ENCODE peak calls at places on chromosome 5, in six cellular contexts. N is uterus, E is glutamatergic neuron, I is mammary epithelial cell, P is pancreas, R is esophagus muscularis mucosa. W is an unnamed sample.

GRCh38 chr5:44332360-44332971 is 56.8 kb downstream of the FGF10 start:
- DNase-seq in R (no peak), N (no peak), I (peak; percentile 32), P (no peak), E (no peak), W (peak; percentile 18)

GRCh38 chr5:81989204-81989603 is 17.4 kb downstream of the ATG10 start:
- DNase-seq in I (no peak), P (no peak), E (no peak), N (no peak), R (no peak), W (no peak)

GRCh38 chr5:170307575-170308465 is 10.2 kb upstream of the LCP2 start:
- DNase-seq in N (peak; percentile 87), I (peak; percentile 92), P (peak; percentile 18), E (no peak), R (peak; percentile 98), W (no peak)

GRCh38 chr5:77885501-77885900 is 109.4 kb upstream of the TBCA start:
- DNase-seq in N (no peak), I (no peak), P (no peak), E (no peak), R (no peak), W (no peak)

GRCh38 chr5:180785151-180785781 is 17.3 kb downstream of the MGAT1 start:
- DNase-seq in N (no peak), E (no peak), I (no peak), R (peak; percentile 92), P (no peak), W (no peak)

GRCh38 chr5:178793156-178793555 is 62.7 kb upstream of the ZNF354A start:
- DNase-seq in I (peak; percentile 36), E (peak; percentile 67), N (no peak), R (no peak), P (no peak), W (no peak)

GRCh38 chr5:141821430-141821925 is 56.7 kb downstream of the PCDH1 start:
- DNase-seq in N (no peak), R (no peak), I (peak; percentile 75), E (no peak), P (no peak), W (no peak)

GRCh38 chr5:135491552-135492318 is 39.6 kb upstream of the TIFAB start:
- DNase-seq in I (peak; percentile 84), E (peak; percentile 62), R (no peak), N (no peak), P (no peak), W (no peak)

GRCh38 chr5:122726990-122727616 is 47.8 kb upstream of the SNX2 start:
- DNase-seq in I (peak; percentile 69), R (no peak), P (no peak), E (no peak), N (no peak), W (peak; percentile 27)

GRCh38 chr5:172739385-172739784 is 31.6 kb downstream of the DUSP1 start:
- DNase-seq in E (no peak), R (no peak), N (no peak), P (no peak), I (no peak), W (no peak)

GRCh38 chr5:136028782-136029742 is at the start of gene TGFBI:
- DNase-seq in P (peak; percentile 50), E (peak; percentile 72), I (peak; percentile 68), R (no peak), N (peak; percentile 70), W (peak; percentile 41)

GRCh38 chr5:66655395-66656324 is 59.5 kb downstream of the MAST4 start:
- DNase-seq in I (peak; percentile 28), R (no peak), P (no peak), N (no peak), E (no peak), W (no peak)

GRCh38 chr5:135456238-135457099 is 4.3 kb upstream of the TIFAB start:
- DNase-seq in E (no peak), I (peak; percentile 91), R (no peak), P (no peak), N (no peak), W (peak; percentile 46)

DNA sequence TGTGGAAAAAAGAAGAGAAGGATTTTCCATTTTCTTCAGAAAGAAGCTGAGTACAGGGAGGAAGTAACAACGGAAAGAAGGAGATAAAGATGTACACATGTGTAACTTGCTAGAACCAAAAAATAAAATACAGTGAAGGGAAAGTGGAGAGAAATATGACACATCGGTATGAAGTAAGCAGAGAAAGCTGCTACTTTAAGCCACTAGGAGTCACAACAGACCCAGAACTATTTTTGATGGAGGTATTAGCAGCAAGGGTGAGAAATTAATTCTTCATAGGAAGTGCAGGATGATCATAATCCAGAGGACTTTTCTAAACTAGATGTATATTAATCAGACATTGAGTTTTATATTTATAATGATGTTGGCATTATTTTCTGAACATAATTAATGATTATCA is 88.5 kb downstream of the FAM174A start:
- DNase-seq in N (no peak), R (no peak), I (peak; percentile 24), E (no peak), P (no peak), W (peak; percentile 21)
- TF ChIP-seq CTCF in N (peak; percentile 21), R (peak; percentile 14), I (peak; percentile 68), E (no peak), P (no peak), W (peak; percentile 43)

GRCh38 chr5:137612576-137612975 is 113.5 kb upstream of the SPOCK1 start:
- DNase-seq in I (no peak), R (no peak), E (no peak), P (no peak), N (no peak), W (no peak)

GRCh38 chr5:137611011-137611580 is 112.0 kb upstream of the SPOCK1 start:
- DNase-seq in R (no peak), E (no peak), N (no peak), P (no peak), I (no peak), W (no peak)

GRCh38 chr5:137613554-137614265 is 114.6 kb upstream of the SPOCK1 start:
- DNase-seq in E (no peak), I (no peak), P (no peak), N (no peak), R (peak; percentile 83), W (no peak)

GRCh38 chr5:137610598-137610997 is 111.5 kb upstream of the SPOCK1 start:
- DNase-seq in E (no peak), N (no peak), P (no peak), R (no peak), I (no peak), W (no peak)

DNA sequence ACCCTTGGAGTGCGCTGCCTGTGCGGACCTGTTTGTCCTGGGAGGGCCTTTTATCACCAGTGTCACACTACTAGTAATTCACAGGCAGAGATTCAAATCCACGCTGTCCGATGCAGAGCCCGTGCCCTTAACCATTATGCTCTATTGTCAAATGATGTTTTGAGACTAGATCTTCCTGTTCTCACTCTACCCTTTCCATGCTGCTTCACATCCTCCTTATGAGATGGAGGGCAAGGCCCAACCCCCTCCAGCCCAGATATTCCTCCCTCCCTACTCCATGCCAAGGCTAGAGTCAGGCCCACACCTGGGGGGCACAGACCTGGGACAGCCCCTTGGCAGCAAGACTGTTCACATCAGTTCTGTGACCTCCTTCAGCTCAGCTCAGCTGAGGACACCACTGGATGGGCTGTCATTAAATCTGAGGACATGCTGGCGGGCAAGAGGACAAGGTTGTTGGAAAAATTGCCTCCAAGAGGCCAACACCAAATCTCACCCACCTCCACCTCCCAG is 112.9 kb upstream of the SPOCK1 start:
- DNase-seq in R (no peak), N (no peak), E (no peak), P (no peak), I (no peak), W (no peak)
- TF ChIP-seq CTCF in R (no peak), N (no peak), E (no peak), P (no peak), I (no peak), W (no peak)

GRCh38 chr5:1214936-1215220 is 10.3 kb upstream of the SLC6A18 start:
- DNase-seq in I (no peak), N (no peak), E (no peak), P (no peak), R (no peak), W (no peak)

GRCh38 chr5:1212271-1212670 is 10.9 kb downstream of the SLC6A19 start:
- DNase-seq in I (no peak), P (no peak), N (no peak), E (peak; percentile 7), R (no peak), W (no peak)

GRCh38 chr5:1214163-1214935 is 10.8 kb upstream of the SLC6A18 start:
- DNase-seq in R (no peak), P (no peak), N (no peak), I (no peak), E (peak; percentile 6), W (no peak)

GRCh38 chr5:1212881-1213280 is 11.5 kb downstream of the SLC6A19 start:
- DNase-seq in P (no peak), E (peak; percentile 20), R (no peak), N (no peak), I (no peak), W (no peak)

DNA sequence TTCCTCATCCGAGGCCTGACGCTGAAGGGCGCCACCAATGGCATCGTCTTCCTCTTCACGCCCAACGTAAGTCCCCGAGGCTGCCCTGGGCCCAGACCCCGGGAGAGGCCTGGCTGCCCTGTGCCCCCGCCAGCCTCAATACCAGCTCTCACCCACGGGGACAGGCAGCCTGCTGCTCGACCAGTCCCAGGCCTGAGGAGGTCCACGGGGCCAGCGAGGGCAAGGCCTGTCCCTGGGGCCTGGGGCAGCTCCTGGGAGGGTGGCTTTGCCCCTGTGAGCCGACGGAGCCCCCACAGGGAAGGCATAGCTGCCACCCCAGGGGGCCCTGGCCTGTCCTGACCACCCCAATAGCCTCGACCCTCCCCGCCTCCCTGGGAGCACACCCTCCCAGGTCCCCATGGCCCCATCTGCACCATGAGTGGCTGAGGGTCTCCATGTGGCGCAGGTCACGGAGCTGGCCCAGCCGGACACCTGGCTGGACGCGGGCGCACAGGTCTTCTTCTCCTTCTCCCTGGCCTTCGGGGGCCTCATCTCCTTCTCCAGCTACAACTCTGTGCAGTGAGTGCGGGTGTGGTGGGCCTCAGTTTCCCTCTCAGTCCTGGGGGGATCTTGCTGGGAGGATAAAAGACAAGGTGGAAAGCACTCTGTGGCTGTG is 11.5 kb upstream of the SLC6A18 start:
- DNase-seq in E (peak; percentile 6), N (no peak), R (no peak), I (no peak), P (no peak), W (no peak)
- TF ChIP-seq CTCF in E (no peak), N (no peak), R (no peak), I (no peak), P (no peak), W (no peak)

GRCh38 chr5:10610058-10610457 is 46.2 kb downstream of the ANKRD33B start:
- DNase-seq in R (no peak), E (no peak), P (no peak), N (no peak), I (no peak), W (no peak)

GRCh38 chr5:10611290-10611689 is 47.4 kb downstream of the ANKRD33B start:
- DNase-seq in I (no peak), E (no peak), N (no peak), R (no peak), P (no peak), W (no peak)

GRCh38 chr5:10615693-10616092 is 51.8 kb downstream of the ANKRD33B start:
- DNase-seq in E (no peak), P (no peak), R (no peak), I (no peak), N (no peak), W (no peak)

GRCh38 chr5:10607666-10608442 is 44.0 kb downstream of the ANKRD33B start:
- DNase-seq in R (no peak), E (no peak), I (no peak), P (no peak), N (peak; percentile 45), W (peak; percentile 48)

DNA sequence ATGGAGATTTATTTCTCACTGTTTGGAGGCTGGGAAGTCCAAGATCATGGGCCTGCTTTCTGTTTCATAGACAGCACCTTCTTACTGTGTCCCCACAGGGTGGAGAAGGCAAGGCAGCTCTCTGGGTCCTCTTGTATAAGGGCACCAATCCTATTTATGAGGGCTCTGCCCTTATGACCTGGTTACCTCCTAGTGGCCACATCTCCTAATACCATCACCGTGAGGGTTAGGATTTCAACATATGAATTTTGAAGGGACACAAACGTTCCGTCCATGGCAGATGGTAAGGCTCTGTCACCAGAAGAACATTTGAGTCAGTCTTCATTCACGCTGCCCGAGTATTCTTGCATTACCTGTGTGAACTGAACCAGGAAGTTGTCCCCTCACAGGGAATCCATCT is 48.4 kb downstream of the ANKRD33B start:
- DNase-seq in P (no peak), E (no peak), I (no peak), R (no peak), N (no peak), W (no peak)
- TF ChIP-seq CTCF in P (no peak), E (peak; percentile 17), I (no peak), R (no peak), N (no peak), W (no peak)

W was measured in GM20000.